ENCODE peak calls at places on chromosomes 13 and 19, in nine cellular contexts. N is tibial nerve; Y is fibroblast of pulmonary artery; Q is M059J; A is GM23248; Z is activated naive CD8-positive, alpha-beta T cell treated with anti-CD3 and anti-CD28 coated beads, Interleukin-2, amount 50 U/mL, for 24 hours; M is activated CD8-positive, alpha-beta T cell treated with anti-CD3 and anti-CD28 coated beads for 36 hours; J is hippocampal formation; V is naive B cell. P is an unnamed sample.

GRCh38 chr19:58001895-58002369 is 688 bp downstream of the ZNF606 start:
- DNase-seq in M (peak; percentile 45), V (no peak), Q (peak; percentile 32), A (no peak), J (no peak), Y (peak; percentile 26), Z (peak; percentile 12), N (no peak), P (no peak)

GRCh38 chr13:111882351-111882750 is 184.6 kb upstream of the SOX1 start:
- DNase-seq in Q (no peak), V (no peak), M (no peak), Y (no peak), Z (no peak), J (no peak), N (no peak), A (no peak), P (no peak)

GRCh38 chr13:95338905-95339304 is 37.7 kb upstream of the ABCC4 start:
- DNase-seq in Z (no peak), A (no peak), M (no peak), J (no peak), V (no peak), Y (no peak), N (no peak), Q (no peak), P (no peak)

GRCh38 chr19:30070970-30071632 is 129.1 kb downstream of the URI1 start:
- DNase-seq in J (no peak), Z (no peak), Y (no peak), Q (no peak), A (no peak), M (no peak), N (no peak), V (no peak), P (peak; percentile 29)

GRCh38 chr19:7426986-7427385 is 61.8 kb downstream of the PEX11G start:
- DNase-seq in J (no peak), M (peak; percentile 67), Y (no peak), Q (no peak), V (no peak), N (no peak), A (no peak), Z (peak; percentile 53), P (no peak)

GRCh38 chr19:55041627-55042343 is 3.7 kb upstream of the GP6 start:
- DNase-seq in Y (no peak), Q (no peak), A (no peak), J (no peak), M (peak; percentile 87), V (no peak), N (no peak), Z (peak; percentile 57), P (no peak)

GRCh38 chr13:44088911-44089851 is 209.5 kb downstream of the LACC1 start:
- DNase-seq in V (peak; percentile 8), Q (peak; percentile 64), Y (no peak), A (peak; percentile 12), J (no peak), M (peak; percentile 60), Z (no peak), N (no peak), P (no peak)

GRCh38 chr19:8657869-8658268 is 27.4 kb downstream of the NFILZ start:
- DNase-seq in Y (no peak), A (no peak), Q (no peak), V (no peak), Z (no peak), N (no peak), M (no peak), J (no peak), P (no peak)

GRCh38 chr13:70523622-70524021 is 415.4 kb upstream of the KLHL1 start:
- DNase-seq in M (no peak), Y (no peak), N (peak; percentile 10), J (no peak), A (no peak), Q (no peak), Z (no peak), V (no peak), P (no peak)

GRCh38 chr19:17520865-17521264 is 9.4 kb downstream of the PGLS start:
- DNase-seq in M (no peak), Z (no peak), Q (no peak), A (no peak), Y (no peak), N (no peak), J (no peak), V (no peak), P (no peak)

GRCh38 chr19:46529622-46530451 is 34.2 kb upstream of the PNMA8B start:
- DNase-seq in Y (peak; percentile 73), Z (peak; percentile 79), A (peak; percentile 78), V (peak; percentile 67), M (peak; percentile 79), J (peak; percentile 53), Q (peak; percentile 77), N (peak; percentile 53), P (peak; percentile 51)